ENCODE peak calls at places on chromosomes 6 and 20, in seven cellular contexts. W is brain microvascular endothelial cell, T is heart left ventricle, F is HepG2, H is tibial nerve, B is psoas muscle, V is cardiac muscle cell. J is an unnamed sample.

GRCh38 chr6:161136655-161137054 is 137.2 kb downstream of the AGPAT4 start:
- DNase-seq in W (no peak), T (no peak), F (no peak), H (no peak), B (no peak), V (no peak), J (no peak)

GRCh38 chr6:166627875-166628849 is 1.1 kb upstream of the RPS6KA2 start:
- DNase-seq in W (no peak), T (peak; percentile 90), F (peak; percentile 25), H (no peak), B (peak; percentile 74), V (peak; percentile 74), J (no peak)

GRCh38 chr6:55875420-55875819 is at the start of gene BMP5:
- DNase-seq in W (no peak), T (no peak), F (no peak), H (no peak), B (no peak), V (peak; percentile 76), J (no peak)

GRCh38 chr20:45098096-45098773 is 2.7 kb downstream of the KCNS1 start:
- DNase-seq in W (peak; percentile 14), T (no peak), F (no peak), H (no peak), B (no peak), V (peak; percentile 26), J (no peak)

GRCh38 chr6:12709556-12709955 is 7.0 kb upstream of the PHACTR1 start:
- DNase-seq in W (no peak), T (no peak), F (no peak), H (no peak), B (no peak), V (no peak), J (no peak)

GRCh38 chr6:168238159-168238887 is 81.3 kb downstream of the DACT2 start:
- DNase-seq in W (no peak), T (no peak), F (no peak), H (no peak), B (no peak), V (no peak), J (no peak)

GRCh38 chr20:34952676-34953075 is 2.9 kb downstream of the GSS start:
- DNase-seq in W (no peak), T (no peak), F (no peak), H (no peak), B (no peak), V (no peak), J (no peak)

GRCh38 chr6:90982051-90982450 is 395.2 kb upstream of the MAP3K7 start:
- DNase-seq in W (no peak), T (no peak), F (no peak), H (no peak), B (no peak), V (no peak), J (no peak)

GRCh38 chr6:136544326-136544725 is 5.9 kb downstream of the MAP7 start:
- DNase-seq in W (no peak), T (no peak), F (no peak), H (no peak), B (no peak), V (no peak), J (no peak)

GRCh38 chr6:14917101-14917500 is 328.8 kb upstream of the JARID2 start:
- DNase-seq in W (peak; percentile 75), T (no peak), F (no peak), H (no peak), B (no peak), V (no peak), J (no peak)

GRCh38 chr20:58579819-58580492 is 64.8 kb upstream of the APCDD1L start:
- DNase-seq in W (no peak), T (no peak), F (no peak), H (no peak), B (no peak), V (no peak), J (peak; percentile 74)

GRCh38 chr6:102223942-102224341 is 830.4 kb downstream of the GRIK2 start:
- DNase-seq in W (no peak), T (no peak), F (no peak), H (no peak), B (no peak), V (no peak), J (no peak)

GRCh38 chr6:18307006-18307405 is 42.7 kb upstream of the DEK start:
- DNase-seq in W (peak; percentile 26), T (no peak), F (no peak), H (no peak), B (no peak), V (peak; percentile 5), J (no peak)
- H3K27ac ChIP-seq in W (no peak overlapping the region), T (no peak overlapping the region), F (no peak overlapping the region), H (no peak overlapping the region), B (no peak overlapping the region), V (peak overlapping the region; percentile 23), J (peak overlapping the region; percentile 38)

DNA sequence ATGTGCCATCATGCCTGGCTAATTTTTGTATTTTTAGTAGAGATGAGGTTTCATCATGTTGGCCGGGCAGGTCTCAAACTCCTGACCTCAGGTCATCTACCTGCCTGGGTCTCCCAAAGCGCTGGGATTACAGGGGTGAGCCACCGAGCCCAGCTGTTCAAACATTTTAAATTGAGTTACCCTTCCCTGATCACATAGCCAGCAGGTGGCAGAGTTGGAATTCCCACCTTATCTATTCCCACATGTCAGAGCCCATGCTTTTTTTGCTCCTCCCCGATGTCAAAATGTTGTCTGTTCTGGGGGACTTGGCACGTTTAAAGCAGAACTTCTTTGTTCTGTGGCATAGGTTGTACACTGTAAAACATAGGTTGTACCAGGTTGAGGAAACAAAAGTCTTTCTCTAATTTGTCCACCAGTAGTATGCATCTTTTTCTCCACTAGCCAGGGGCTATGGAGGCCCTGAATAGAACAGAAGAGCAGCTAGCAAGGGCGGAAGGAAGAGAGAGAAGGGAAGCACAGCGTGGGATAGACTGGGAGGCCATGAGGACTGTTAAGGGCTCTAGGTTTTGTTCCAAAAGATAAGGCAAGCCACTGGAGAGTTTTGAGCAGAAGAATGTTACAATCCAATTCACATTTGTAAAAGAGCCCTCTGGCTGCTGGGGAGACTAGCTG is 7.3 kb upstream of the LBP start:
- DNase-seq in W (peak; percentile 14), T (no peak), F (no peak), H (peak; percentile 35), B (no peak), V (peak; percentile 60), J (no peak)
- TF ChIP-seq CTCF in W (peak; percentile 53), T (peak; percentile 42), F (peak; percentile 65), H (no peak), B (peak; percentile 9), V (peak; percentile 35), J (peak; percentile 92)

GRCh38 chr6:25359191-25359861 is 80.2 kb downstream of the CARMIL1 start:
- DNase-seq in W (peak; percentile 14), T (peak; percentile 52), F (no peak), H (peak; percentile 36), B (peak; percentile 64), V (peak; percentile 63), J (no peak)
- H3K4me3 ChIP-seq in W (no peak overlapping the region), T (peak overlapping the region; percentile 9), F (no peak overlapping the region), H (no peak overlapping the region), B (no peak overlapping the region), V (no peak overlapping the region), J (no peak overlapping the region)

GRCh38 chr6:127119361-127120108 is 1.1 kb downstream of the RSPO3 start:
- DNase-seq in W (no peak), T (no peak), F (no peak), H (no peak), B (peak; percentile 21), V (peak; percentile 42), J (peak; percentile 59)
- H3K27ac ChIP-seq in W (no peak overlapping the region), T (no peak overlapping the region), F (no peak overlapping the region), H (no peak overlapping the region), B (peak overlapping the region; percentile 84), V (no peak overlapping the region), J (no peak overlapping the region)

J was measured in RWPE2.